ENCODE peak calls at places on chromosomes 11 and 22, in seven cellular contexts. A is lower leg skin, C is Ammon's horn, Z is MCF 10A, F is AG10803, N is activated T-cell treated with anti-CD3 and anti-CD28 coated beads for 1 hour, P is fibroblast of the aortic adventitia. L is an unnamed sample.

GRCh38 chr22:48760481-48761238 is 1067.0 kb downstream of the BRD1 start:
- DNase-seq in P (no peak), Z (no peak), F (no peak), N (no peak), C (no peak), A (peak), L (no peak)

GRCh38 chr22:35685731-35686130 is 31.9 kb upstream of the APOL5 start:
- DNase-seq in N (no peak), Z (no peak), A (no peak), F (no peak), P (no peak), C (no peak), L (no peak)

GRCh38 chr11:64531906-64532312 is 59.1 kb upstream of the SLC22A12 start:
- DNase-seq in F (no peak), P (no peak), A (no peak), C (no peak), Z (no peak), N (no peak), L (no peak)

GRCh38 chr22:40797427-40797826 is 21.7 kb downstream of the SLC25A17 start:
- DNase-seq in A (no peak), P (peak), Z (no peak), F (no peak), C (no peak), N (no peak), L (peak)

GRCh38 chr11:95715777-95716241 is 73.8 kb downstream of the FAM76B start:
- DNase-seq in N (no peak), F (peak), C (peak), A (no peak), P (peak), Z (peak), L (peak)

GRCh38 chr11:2186669-2187266 is 15.2 kb upstream of the TH start:
- DNase-seq in Z (peak), A (no peak), C (no peak), N (peak), F (peak), P (no peak), L (peak)

GRCh38 chr22:37186228-37186996 is 1.6 kb downstream of the C1QTNF6 start:
- DNase-seq in F (peak), P (peak), Z (peak), A (no peak), N (no peak), C (peak), L (peak)

GRCh38 chr22:30843245-30843644 is 125.3 kb downstream of the MORC2 start:
- DNase-seq in A (peak), P (peak), Z (peak), F (no peak), N (no peak), C (no peak), L (no peak)

GRCh38 chr11:120043323-120043945 is 94.5 kb downstream of the TRIM29 start:
- DNase-seq in Z (no peak), P (no peak), F (no peak), A (no peak), N (no peak), C (no peak), L (no peak)

GRCh38 chr22:43432883-43433415 is 21.1 kb downstream of the MPPED1 start:
- DNase-seq in Z (no peak), A (no peak), P (no peak), C (no peak), F (no peak), N (no peak), L (no peak)

GRCh38 chr11:124072147-124072546 is 31.0 kb upstream of the OR10G7 start:
- DNase-seq in N (no peak), C (no peak), Z (no peak), P (no peak), F (no peak), A (no peak), L (no peak)

GRCh38 chr11:62033191-62034044 is 66.0 kb upstream of the FTH1 start:
- DNase-seq in N (no peak), P (no peak), Z (no peak), C (no peak), A (no peak), F (peak), L (peak)

GRCh38 chr11:68469122-68469521 is 8.6 kb downstream of the PPP6R3 start:
- DNase-seq in N (no peak), F (no peak), A (no peak), P (peak), Z (no peak), C (no peak), L (no peak)

GRCh38 chr11:3109921-3110706 is 52.9 kb upstream of the CARS1 start:
- DNase-seq in F (peak), N (peak), A (no peak), Z (peak), C (no peak), P (peak), L (peak)

GRCh38 chr22:25127274-25127673 is 72.4 kb upstream of the CRYBB3 start:
- DNase-seq in Z (no peak), N (no peak), C (no peak), P (no peak), A (no peak), F (no peak), L (no peak)

GRCh38 chr22:46457502-46458488 is 79.6 kb downstream of the CELSR1 start:
- DNase-seq in Z (peak), C (no peak), A (no peak), P (no peak), F (peak), N (no peak), L (peak)

GRCh38 chr22:26835929-26836528 is 178.6 kb downstream of the MIAT start:
- DNase-seq in N (peak), F (peak), Z (peak), C (no peak), P (peak), A (peak), L (peak)

GRCh38 chr22:22452211-22452610 is 56.3 kb downstream of the ZNF280B start:
- DNase-seq in A (no peak), C (no peak), F (no peak), P (no peak), Z (no peak), N (no peak), L (no peak)

L was measured in GM23248.